ENCODE peak calls at places on chromosomes 2 and 18, in five cellular contexts. B is activated gamma-delta T cell, C is T-helper 1 cell, K is AG09309, L is Peyer's patch. A is an unnamed sample.

GRCh38 chr2:240934701-240935100 is 28.6 kb downstream of the CROCC2 start:
- DNase-seq in B (no peak), C (no peak), K (no peak), L (peak), A (no peak)

GRCh38 chr18:49167084-49167483 is 216.3 kb upstream of the SMAD7 start:
- DNase-seq in B (no peak), C (no peak), K (no peak), L (no peak), A (no peak)

GRCh38 chr2:113980946-113981345 is 91.1 kb downstream of the ACTR3 start:
- DNase-seq in B (no peak), C (no peak), K (peak), L (no peak), A (no peak)

GRCh38 chr2:217106650-217107014 is 246.8 kb upstream of the TNP1 start:
- DNase-seq in B (no peak), C (no peak), K (no peak), L (no peak), A (no peak)

GRCh38 chr2:230925443-230925878 is 419 bp upstream of the GPR55 start:
- DNase-seq in B (no peak), C (no peak), K (no peak), L (no peak), A (no peak)

GRCh38 chr2:224369028-224369632 is 32.8 kb downstream of the FAM124B start:
- DNase-seq in B (no peak), C (no peak), K (no peak), L (no peak), A (no peak)

GRCh38 chr18:36302676-36303075 is 5.2 kb downstream of the FHOD3 start:
- DNase-seq in B (no peak), C (no peak), K (no peak), L (no peak), A (no peak)

GRCh38 chr2:114545052-114545451 is 102.6 kb downstream of the DPP10 start:
- DNase-seq in B (no peak), C (no peak), K (no peak), L (no peak), A (no peak)

GRCh38 chr2:190717306-190717705 is 68.4 kb downstream of the NAB1 start:
- DNase-seq in B (no peak), C (no peak), K (no peak), L (no peak), A (no peak)

GRCh38 chr2:216774180-216774579 is 78.8 kb upstream of the IGFBP5 start:
- DNase-seq in B (no peak), C (no peak), K (peak), L (no peak), A (no peak)

GRCh38 chr18:32383040-32383819 is 87.5 kb downstream of the GAREM1 start:
- DNase-seq in B (no peak), C (no peak), K (peak), L (no peak), A (no peak)

GRCh38 chr2:218570850-218571249 is 2.2 kb downstream of the CNOT9 start:
- DNase-seq in B (no peak), C (no peak), K (peak), L (no peak), A (no peak)

GRCh38 chr18:34789768-34790344 is 79.8 kb downstream of the DTNA start:
- DNase-seq in B (no peak), C (no peak), K (no peak), L (no peak), A (no peak)

GRCh38 chr2:217964658-217965161 is 38.1 kb downstream of the TNS1 start:
- DNase-seq in B (no peak), C (no peak), K (no peak), L (peak), A (no peak)

GRCh38 chr2:101740555-101740964 is 43.1 kb downstream of the MAP4K4 start:
- DNase-seq in B (no peak), C (no peak), K (no peak), L (no peak), A (no peak)

GRCh38 chr18:76075777-76076176 is 419.3 kb downstream of the ZNF516 start:
- DNase-seq in B (no peak), C (no peak), K (no peak), L (no peak), A (no peak)

GRCh38 chr2:71697106-71698010 is 244.0 kb downstream of the DYSF start:
- DNase-seq in B (no peak), C (no peak), K (no peak), L (no peak), A (no peak)

GRCh38 chr2:84894131-84894586 is 11.3 kb upstream of the TMSB10 start:
- DNase-seq in B (no peak), C (no peak), K (no peak), L (no peak), A (no peak)

GRCh38 chr2:115921541-115921940 is 1479.1 kb downstream of the DPP10 start:
- DNase-seq in B (no peak), C (no peak), K (no peak), L (no peak), A (no peak)

GRCh38 chr2:12733846-12734245 is 17.1 kb downstream of the TRIB2 start:
- DNase-seq in B (no peak), C (no peak), K (no peak), L (no peak), A (no peak)

GRCh38 chr2:183009249-183009899 is 28.9 kb downstream of the NCKAP1 start:
- DNase-seq in B (no peak), C (no peak), K (no peak), L (no peak), A (no peak)

GRCh38 chr2:39728941-39729351 is 50.1 kb downstream of the THUMPD2 start:
- DNase-seq in B (no peak), C (no peak), K (no peak), L (peak), A (no peak)

GRCh38 chr2:240480834-240481623 is 45.6 kb downstream of the GPC1 start:
- DNase-seq in B (no peak), C (no peak), K (no peak), L (no peak), A (no peak)

GRCh38 chr18:33833847-33834246 is 255.8 kb downstream of the ASXL3 start:
- DNase-seq in B (no peak), C (no peak), K (no peak), L (no peak), A (no peak)

GRCh38 chr2:102575888-102576287 is 43.5 kb upstream of the SLC9A2 start:
- DNase-seq in B (no peak), C (no peak), K (no peak), L (no peak), A (no peak)

GRCh38 chr2:1512321-1513289 is 99.3 kb downstream of the TPO start:
- DNase-seq in B (no peak), C (no peak), K (no peak), L (no peak), A (no peak)

GRCh38 chr2:164388511-164388910 is 232.8 kb downstream of the GRB14 start:
- DNase-seq in B (no peak), C (no peak), K (peak), L (no peak), A (no peak)

GRCh38 chr2:127574656-127575055 is 39.2 kb downstream of the MYO7B start:
- DNase-seq in B (no peak), C (no peak), K (no peak), L (peak), A (no peak)

GRCh38 chr2:75055307-75055819 is 96.9 kb downstream of the POLE4 start:
- DNase-seq in B (no peak), C (no peak), K (no peak), L (no peak), A (no peak)

GRCh38 chr2:26980971-26981370 is 10.5 kb downstream of the MAPRE3 start:
- DNase-seq in B (no peak), C (no peak), K (no peak), L (no peak), A (no peak)

A was measured in T follicular helper cell.